ENCODE peak calls at places on chromosome 4, in nine cellular contexts. V is left lung; T is cardiac muscle cell; L is aorta; F is CD4-positive, alpha-beta memory T cell; N is sigmoid colon; S is NT2/D1; C is right cardiac atrium; Q is uterus. H is an unnamed sample. For H3K4me1, the result is how much of the 10 kb centered on the place peaks cover.

GRCh38 chr4:78691971-78692814 is 84.0 kb upstream of the BMP2K start:
- DNase-seq in V (no peak), T (peak), L (no peak), F (no peak), N (no peak), S (no peak), C (no peak), Q (no peak), H (no peak)

GRCh38 chr4:184826315-184827266 is 823 bp upstream of the ACSL1 start:
- DNase-seq in V (peak), T (peak), L (no peak), F (peak), N (peak), S (no peak), C (no peak), Q (peak), H (peak)

GRCh38 chr4:26223160-26223559 is 97.7 kb upstream of the RBPJ start:
- DNase-seq in V (no peak), T (no peak), L (no peak), F (no peak), N (no peak), S (no peak), C (no peak), Q (no peak), H (no peak)

GRCh38 chr4:10243856-10244255 is 127.3 kb upstream of the WDR1 start:
- DNase-seq in V (no peak), T (no peak), L (no peak), F (no peak), N (no peak), S (no peak), C (no peak), Q (no peak), H (no peak)

GRCh38 chr4:112704991-112705845 is 68.3 kb downstream of the LARP7 start:
- DNase-seq in V (no peak), T (peak), L (peak), F (no peak), N (peak), S (no peak), C (peak), Q (peak), H (peak)

GRCh38 chr4:70575964-70576363 is 16.1 kb upstream of the AMBN start:
- DNase-seq in V (no peak), T (no peak), L (no peak), F (no peak), N (no peak), S (no peak), C (no peak), Q (no peak), H (no peak)

GRCh38 chr4:168664242-168664897 is 167.5 kb downstream of the PALLD start:
- DNase-seq in V (no peak), T (no peak), L (no peak), F (no peak), N (no peak), S (no peak), C (no peak), Q (no peak), H (no peak)

GRCh38 chr4:124931050-124931449 is 218.5 kb upstream of the ANKRD50 start:
- DNase-seq in V (no peak), T (peak), L (no peak), F (no peak), N (no peak), S (no peak), C (no peak), Q (no peak), H (no peak)

GRCh38 chr4:25457053-25457715 is 80.1 kb downstream of the ANAPC4 start:
- DNase-seq in V (no peak), T (no peak), L (no peak), F (no peak), N (no peak), S (no peak), C (no peak), Q (no peak), H (no peak)

GRCh38 chr4:145154573-145154972 is 25.8 kb downstream of the OTUD4 start:
- DNase-seq in V (no peak), T (peak), L (no peak), F (no peak), N (no peak), S (no peak), C (no peak), Q (no peak), H (no peak)

GRCh38 chr4:85825937-85826678 is 351.2 kb downstream of the ARHGAP24 start:
- DNase-seq in V (no peak), T (peak), L (no peak), F (no peak), N (no peak), S (peak), C (peak), Q (no peak), H (no peak)

GRCh38 chr4:2755821-2756690 is at the start of gene TNIP2:
- DNase-seq in V (peak), T (peak), L (peak), F (peak), N (peak), S (peak), C (peak), Q (peak), H (peak)

GRCh38 chr4:168515222-168516011 is 18.6 kb downstream of the PALLD start:
- DNase-seq in V (no peak), T (no peak), L (no peak), F (no peak), N (peak), S (no peak), C (peak), Q (no peak), H (no peak)

GRCh38 chr4:150209140-150209829 is 131.0 kb downstream of the DCLK2 start:
- DNase-seq in V (no peak), T (peak), L (peak), F (no peak), N (peak), S (peak), C (peak), Q (peak), H (no peak)

GRCh38 chr4:182724414-182724813 is 192.8 kb downstream of the DCTD start:
- DNase-seq in V (no peak), T (no peak), L (no peak), F (no peak), N (no peak), S (no peak), C (no peak), Q (no peak), H (no peak)

GRCh38 chr4:159175165-159175988 is 72.5 kb downstream of the RAPGEF2 start:
- DNase-seq in V (peak), T (peak), L (no peak), F (peak), N (peak), S (peak), C (peak), Q (peak), H (peak)

GRCh38 chr4:28225005-28225404 is 1364.4 kb downstream of the STIM2 start:
- DNase-seq in V (no peak), T (peak), L (no peak), F (no peak), N (no peak), S (peak), C (no peak), Q (no peak), H (no peak)

GRCh38 chr4:158295053-158295452 is 84.8 kb downstream of the TMEM144 start:
- DNase-seq in V (no peak), T (no peak), L (no peak), F (no peak), N (no peak), S (no peak), C (no peak), Q (no peak), H (no peak)

GRCh38 chr4:99715286-99715685 is 57.7 kb upstream of the C4orf54 start:
- DNase-seq in V (no peak), T (no peak), L (no peak), F (no peak), N (no peak), S (no peak), C (no peak), Q (no peak), H (no peak)

GRCh38 chr4:163613375-163613774 is 118.9 kb downstream of the TMA16 start:
- DNase-seq in V (no peak), T (no peak), L (no peak), F (no peak), N (no peak), S (no peak), C (no peak), Q (no peak), H (no peak)

GRCh38 chr4:110898290-110898689 is 275.4 kb upstream of the PITX2 start:
- DNase-seq in V (no peak), T (no peak), L (no peak), F (no peak), N (no peak), S (no peak), C (no peak), Q (no peak), H (no peak)

GRCh38 chr4:158571736-158572135 is 50.1 kb downstream of the RXFP1 start:
- DNase-seq in V (no peak), T (no peak), L (no peak), F (no peak), N (no peak), S (no peak), C (no peak), Q (no peak), H (no peak)

GRCh38 chr4:72997409-72997808 is 72.1 kb downstream of the COX18 start:
- DNase-seq in V (peak), T (no peak), L (no peak), F (no peak), N (no peak), S (no peak), C (no peak), Q (no peak), H (no peak)

GRCh38 chr4:29079260-29079659 is 1640.9 kb upstream of the PCDH7 start:
- DNase-seq in V (no peak), T (no peak), L (no peak), F (no peak), N (no peak), S (no peak), C (no peak), Q (no peak), H (no peak)

GRCh38 chr4:149409186-149410056 is 406.2 kb downstream of the IQCM start:
- DNase-seq in V (no peak), T (no peak), L (peak), F (no peak), N (no peak), S (no peak), C (peak), Q (no peak), H (no peak)

GRCh38 chr4:180542445-180543100 is 1700.6 kb upstream of the TENM3 start:
- DNase-seq in V (no peak), T (no peak), L (no peak), F (no peak), N (no peak), S (no peak), C (no peak), Q (no peak), H (no peak)

GRCh38 chr4:86055898-86056297 is 304.0 kb downstream of the MAPK10 start:
- DNase-seq in V (no peak), T (no peak), L (no peak), F (no peak), N (no peak), S (no peak), C (no peak), Q (no peak), H (no peak)

GRCh38 chr4:147773261-147774184 is 41.6 kb downstream of the ARHGAP10 start:
- DNase-seq in V (no peak), T (no peak), L (no peak), F (no peak), N (no peak), S (no peak), C (no peak), Q (no peak), H (no peak)

GRCh38 chr4:6332042-6332668 is 62.5 kb downstream of the WFS1 start:
- DNase-seq in V (no peak), T (peak), L (no peak), F (no peak), N (no peak), S (no peak), C (no peak), Q (no peak), H (no peak)

GRCh38 chr4:25535278-25535677 is 120.4 kb upstream of the SLC34A2 start:
- DNase-seq in V (no peak), T (no peak), L (no peak), F (no peak), N (no peak), S (no peak), C (no peak), Q (no peak), H (no peak)

GRCh38 chr4:1544861-1545275 is 138.6 kb upstream of the NKX1-1 start:
- DNase-seq in V (peak), T (no peak), L (no peak), F (peak), N (no peak), S (no peak), C (peak), Q (no peak), H (no peak)

GRCh38 chr4:7772708-7773385 is 166.8 kb downstream of the AFAP1 start:
- DNase-seq in V (no peak), T (no peak), L (peak), F (no peak), N (peak), S (no peak), C (peak), Q (peak), H (no peak)

GRCh38 chr4:127012549-127012948 is 620.2 kb upstream of the INTU start:
- DNase-seq in V (no peak), T (no peak), L (no peak), F (no peak), N (no peak), S (no peak), C (no peak), Q (no peak), H (no peak)

GRCh38 chr4:69617083-69617694 is 22.3 kb downstream of the UGT2A2 start:
- DNase-seq in V (no peak), T (peak), L (no peak), F (no peak), N (no peak), S (peak), C (no peak), Q (no peak), H (no peak)

GRCh38 chr4:123398803-123399637 is 2.4 kb downstream of the SPRY1 start:
- DNase-seq in V (peak), T (peak), L (peak), F (peak), N (peak), S (peak), C (peak), Q (peak), H (peak)

GRCh38 chr4:102789317-102789717 is 28.5 kb upstream of the MANBA start:
- DNase-seq in V (no peak), T (no peak), L (no peak), F (no peak), N (no peak), S (no peak), C (no peak), Q (no peak), H (no peak)

GRCh38 chr4:8009710-8010534 is 70.3 kb upstream of the AFAP1 start:
- DNase-seq in V (peak), T (no peak), L (no peak), F (no peak), N (no peak), S (no peak), C (peak), Q (no peak), H (no peak)

GRCh38 chr4:176340871-176341685 is 21.3 kb downstream of the SPCS3 start:
- DNase-seq in V (peak), T (peak), L (no peak), F (peak), N (no peak), S (peak), C (no peak), Q (no peak), H (peak)

GRCh38 chr4:163587867-163588266 is 93.4 kb downstream of the TMA16 start:
- DNase-seq in V (no peak), T (no peak), L (no peak), F (no peak), N (no peak), S (no peak), C (no peak), Q (no peak), H (no peak)

GRCh38 chr4:186554485-186554884 is 882 bp downstream of the MTNR1A start:
- DNase-seq in V (no peak), T (peak), L (no peak), F (no peak), N (no peak), S (peak), C (no peak), Q (no peak), H (no peak)

GRCh38 chr4:40969499-40969898 is 219.7 kb downstream of the NSUN7 start:
- DNase-seq in V (no peak), T (no peak), L (no peak), F (no peak), N (no peak), S (no peak), C (no peak), Q (no peak), H (no peak)

GRCh38 chr4:40967550-40967949 is 217.8 kb downstream of the NSUN7 start:
- DNase-seq in V (no peak), T (no peak), L (no peak), F (no peak), N (no peak), S (no peak), C (no peak), Q (no peak), H (no peak)

GRCh38 chr4:40972722-40973121 is 223.0 kb downstream of the NSUN7 start:
- DNase-seq in V (no peak), T (no peak), L (no peak), F (no peak), N (no peak), S (no peak), C (no peak), Q (no peak), H (no peak)

GRCh38 chr4:40976343-40976742 is 226.6 kb downstream of the NSUN7 start:
- DNase-seq in V (no peak), T (peak), L (no peak), F (peak), N (no peak), S (no peak), C (no peak), Q (peak), H (no peak)

GRCh38 chr4:40971346-40971745 is 221.6 kb downstream of the NSUN7 start:
- DNase-seq in V (no peak), T (no peak), L (no peak), F (no peak), N (no peak), S (no peak), C (no peak), Q (no peak), H (no peak)
- H3K4me1 ChIP-seq in V (under half), T (under half), L (under half), F (under half), N (under half), S (under half), C (under half), Q (under half), H (under half)

DNA sequence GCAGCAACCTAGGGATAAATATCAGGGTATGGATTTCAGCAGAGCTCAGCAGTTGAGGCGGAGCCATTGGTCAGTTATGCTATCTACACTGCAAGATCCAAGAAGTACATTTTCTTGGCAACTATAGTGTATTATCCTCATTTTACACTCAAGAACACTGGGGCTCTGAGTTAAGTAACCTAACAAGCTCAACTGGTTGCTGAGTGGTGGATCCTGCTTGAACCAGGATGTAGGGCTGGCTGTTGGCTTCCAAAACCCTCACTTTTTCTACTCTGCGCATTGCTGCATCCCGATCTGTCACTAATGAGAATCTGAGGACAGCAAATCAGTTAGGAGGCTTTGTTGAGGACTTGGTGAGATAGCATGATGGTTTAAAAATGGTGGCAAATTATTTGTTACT is 1.5 kb upstream of the SCARB2 start:
- DNase-seq in V (no peak), T (no peak), L (no peak), F (no peak), N (no peak), S (no peak), C (no peak), Q (no peak), H (no peak)
- H3K4me1 ChIP-seq in V (under half), T (under half), L (under half), F (under half), N (under half), S (under half), C (under half), Q (under half), H (under half)

DNA sequence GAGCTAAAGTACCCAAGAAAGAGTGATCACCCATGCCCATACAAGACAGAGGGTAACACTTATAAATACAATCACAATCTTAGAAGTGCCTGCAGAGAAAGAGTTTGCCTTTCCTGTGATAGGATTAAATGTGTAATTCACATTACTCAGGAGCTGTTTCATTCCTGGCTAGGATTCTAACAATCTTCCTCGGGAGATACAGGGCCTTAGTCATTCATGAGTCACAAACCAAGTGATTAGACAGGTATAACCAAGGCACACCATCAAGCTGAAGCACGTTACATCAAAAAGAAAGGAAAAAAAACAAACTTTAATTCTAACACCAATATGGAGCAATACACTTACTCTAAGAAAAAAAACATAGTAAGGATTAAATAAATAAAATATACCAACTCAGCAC is 14.9 kb downstream of the ABCG2 start:
- DNase-seq in V (no peak), T (no peak), L (no peak), F (no peak), N (no peak), S (no peak), C (no peak), Q (no peak), H (no peak)
- H3K4me1 ChIP-seq in V (under half), T (under half), L (under half), F (under half), N (under half), S (under half), C (under half), Q (under half), H (under half)

GRCh38 chr4:41477200-41477910 is 60.6 kb upstream of the LIMCH1 start:
- DNase-seq in V (no peak), T (no peak), L (no peak), F (no peak), N (no peak), S (no peak), C (no peak), Q (no peak), H (no peak)
- H3K4me1 ChIP-seq in V (under half), T (under half), L (under half), F (under half), N (under half), S (under half), C (under half), Q (under half), H (under half)

GRCh38 chr4:152807294-152807829 is 27.6 kb downstream of the ARFIP1 start:
- DNase-seq in V (no peak), T (no peak), L (no peak), F (no peak), N (no peak), S (no peak), C (no peak), Q (no peak), H (no peak)
- H3K4me1 ChIP-seq in V (under half), T (under half), L (under half), F (under half), N (under half), S (under half), C (under half), Q (under half), H (under half)